ENCODE peak calls at places on chromosomes 5 and 9, in seven cellular contexts. One of them, this sample, is unnamed.

GRCh38 chr5:176394881-176395675 is 6.5 kb downstream of the HIGD2A start:
- DNase-seq in H1: no peak
- DNase-seq in HCT116: no peak
- DNase-seq in K562: no peak
- DNase-seq in SK-N-SH: no peak
- DNase-seq in GM12878: no peak
- DNase-seq in HepG2: no peak
- DNase-seq in this sample: no peak

GRCh38 chr5:172498431-172499129 is 44.3 kb upstream of the SH3PXD2B start:
- DNase-seq in H1: no peak
- DNase-seq in HCT116: no peak
- DNase-seq in K562: no peak
- DNase-seq in SK-N-SH: no peak
- DNase-seq in GM12878: no peak
- DNase-seq in HepG2: no peak
- DNase-seq in this sample: no peak

GRCh38 chr5:17219006-17219422 is 1.6 kb downstream of the BASP1 start:
- DNase-seq in H1: no peak
- DNase-seq in HCT116: no peak
- DNase-seq in K562: no peak
- DNase-seq in SK-N-SH: peak; percentile 76
- DNase-seq in GM12878: no peak
- DNase-seq in HepG2: no peak
- DNase-seq in this sample: no peak

GRCh38 chr5:92505925-92506324 is 1075.1 kb downstream of the NR2F1-AS1 start:
- DNase-seq in H1: no peak
- DNase-seq in HCT116: no peak
- DNase-seq in K562: no peak
- DNase-seq in SK-N-SH: no peak
- DNase-seq in GM12878: no peak
- DNase-seq in HepG2: no peak
- DNase-seq in this sample: no peak

GRCh38 chr5:146836226-146836842 is 42.2 kb downstream of the PPP2R2B start:
- DNase-seq in H1: no peak
- DNase-seq in HCT116: no peak
- DNase-seq in K562: no peak
- DNase-seq in SK-N-SH: no peak
- DNase-seq in GM12878: no peak
- DNase-seq in HepG2: peak; percentile 2
- DNase-seq in this sample: no peak

GRCh38 chr5:144598451-144599068 is 427.9 kb downstream of the KCTD16 start:
- DNase-seq in H1: no peak
- DNase-seq in HCT116: no peak
- DNase-seq in K562: no peak
- DNase-seq in SK-N-SH: peak; percentile 9
- DNase-seq in GM12878: no peak
- DNase-seq in HepG2: no peak
- DNase-seq in this sample: no peak

GRCh38 chr5:142915840-142916424 is 145.8 kb downstream of the ARHGAP26 start:
- DNase-seq in H1: peak; percentile 38
- DNase-seq in HCT116: no peak
- DNase-seq in K562: peak; percentile 41
- DNase-seq in SK-N-SH: peak; percentile 37
- DNase-seq in GM12878: peak; percentile 51
- DNase-seq in HepG2: peak; percentile 50
- DNase-seq in this sample: peak; percentile 10

GRCh38 chr9:94817291-94818195 is 91.0 kb downstream of the AOPEP start:
- DNase-seq in H1: no peak
- DNase-seq in HCT116: no peak
- DNase-seq in K562: no peak
- DNase-seq in SK-N-SH: no peak
- DNase-seq in GM12878: no peak
- DNase-seq in HepG2: no peak
- DNase-seq in this sample: no peak

GRCh38 chr9:18536554-18536953 is 62.6 kb downstream of the ADAMTSL1 start:
- DNase-seq in H1: no peak
- DNase-seq in HCT116: no peak
- DNase-seq in K562: no peak
- DNase-seq in SK-N-SH: no peak
- DNase-seq in GM12878: no peak
- DNase-seq in HepG2: no peak
- DNase-seq in this sample: no peak

GRCh38 chr5:141753971-141754713 is 72.1 kb upstream of the ARAP3 start:
- DNase-seq in H1: no peak
- DNase-seq in HCT116: peak; percentile 8
- DNase-seq in K562: peak; percentile 62
- DNase-seq in SK-N-SH: no peak
- DNase-seq in GM12878: no peak
- DNase-seq in HepG2: no peak
- DNase-seq in this sample: no peak

GRCh38 chr5:79546782-79547428 is 33.0 kb upstream of the HOMER1 start:
- DNase-seq in H1: no peak
- DNase-seq in HCT116: no peak
- DNase-seq in K562: peak; percentile 26
- DNase-seq in SK-N-SH: no peak
- DNase-seq in GM12878: no peak
- DNase-seq in HepG2: peak; percentile 82
- DNase-seq in this sample: no peak

GRCh38 chr9:120886490-120886967 is 9.5 kb upstream of the PHF19 start:
- DNase-seq in H1: no peak
- DNase-seq in HCT116: no peak
- DNase-seq in K562: no peak
- DNase-seq in SK-N-SH: no peak
- DNase-seq in GM12878: no peak
- DNase-seq in HepG2: no peak
- DNase-seq in this sample: no peak

GRCh38 chr5:6829150-6829784 is 116.0 kb downstream of the TENT4A start:
- DNase-seq in H1: no peak
- DNase-seq in HCT116: no peak
- DNase-seq in K562: no peak
- DNase-seq in SK-N-SH: no peak
- DNase-seq in GM12878: peak; percentile 65
- DNase-seq in HepG2: no peak
- DNase-seq in this sample: no peak

GRCh38 chr9:107587175-107587963 is 97.8 kb upstream of the KLF4 start:
- DNase-seq in H1: no peak
- DNase-seq in HCT116: no peak
- DNase-seq in K562: no peak
- DNase-seq in SK-N-SH: no peak
- DNase-seq in GM12878: no peak
- DNase-seq in HepG2: no peak
- DNase-seq in this sample: no peak

GRCh38 chr9:33447404-33448158 is at the start of gene AQP3:
- DNase-seq in H1: no peak
- DNase-seq in HCT116: no peak
- DNase-seq in K562: peak; percentile 81
- DNase-seq in SK-N-SH: peak; percentile 88
- DNase-seq in GM12878: no peak
- DNase-seq in HepG2: peak; percentile 11
- DNase-seq in this sample: no peak

GRCh38 chr5:108367679-108368334 is 14.1 kb downstream of the FBXL17 start:
- DNase-seq in H1: no peak
- DNase-seq in HCT116: no peak
- DNase-seq in K562: no peak
- DNase-seq in SK-N-SH: no peak
- DNase-seq in GM12878: no peak
- DNase-seq in HepG2: no peak
- DNase-seq in this sample: no peak

GRCh38 chr5:112254303-112254702 is 164.8 kb downstream of the EPB41L4A start:
- DNase-seq in H1: no peak
- DNase-seq in HCT116: no peak
- DNase-seq in K562: no peak
- DNase-seq in SK-N-SH: no peak
- DNase-seq in GM12878: no peak
- DNase-seq in HepG2: no peak
- DNase-seq in this sample: no peak

GRCh38 chr5:180976518-180976917 is 12.1 kb upstream of the BTNL3 start:
- DNase-seq in H1: no peak
- DNase-seq in HCT116: no peak
- DNase-seq in K562: no peak
- DNase-seq in SK-N-SH: no peak
- DNase-seq in GM12878: no peak
- DNase-seq in HepG2: no peak
- DNase-seq in this sample: no peak

GRCh38 chr5:179238628-179238970 is 106.7 kb downstream of the ADAMTS2 start:
- DNase-seq in H1: no peak
- DNase-seq in HCT116: no peak
- DNase-seq in K562: no peak
- DNase-seq in SK-N-SH: no peak
- DNase-seq in GM12878: no peak
- DNase-seq in HepG2: no peak
- DNase-seq in this sample: no peak

GRCh38 chr9:38441347-38442085 is 17.3 kb upstream of the IGFBPL1 start:
- DNase-seq in H1: no peak
- DNase-seq in HCT116: no peak
- DNase-seq in K562: no peak
- DNase-seq in SK-N-SH: no peak
- DNase-seq in GM12878: no peak
- DNase-seq in HepG2: no peak
- DNase-seq in this sample: no peak

GRCh38 chr9:17635115-17635890 is 56.4 kb downstream of the SH3GL2 start:
- DNase-seq in H1: no peak
- DNase-seq in HCT116: no peak
- DNase-seq in K562: no peak
- DNase-seq in SK-N-SH: no peak
- DNase-seq in GM12878: no peak
- DNase-seq in HepG2: no peak
- DNase-seq in this sample: no peak

GRCh38 chr5:1277781-1278180 is 17.1 kb downstream of the TERT start:
- DNase-seq in H1: no peak
- DNase-seq in HCT116: no peak
- DNase-seq in K562: no peak
- DNase-seq in SK-N-SH: no peak
- DNase-seq in GM12878: no peak
- DNase-seq in HepG2: no peak
- DNase-seq in this sample: no peak

GRCh38 chr9:113343732-113344231 is 3.7 kb upstream of the WDR31 start:
- DNase-seq in H1: no peak
- DNase-seq in HCT116: no peak
- DNase-seq in K562: peak; percentile 62
- DNase-seq in SK-N-SH: peak; percentile 67
- DNase-seq in GM12878: no peak
- DNase-seq in HepG2: peak; percentile 47
- DNase-seq in this sample: no peak

GRCh38 chr9:106859957-106860715 is 2.8 kb upstream of the ZNF462 start:
- DNase-seq in H1: no peak
- DNase-seq in HCT116: peak; percentile 41
- DNase-seq in K562: no peak
- DNase-seq in SK-N-SH: peak; percentile 54
- DNase-seq in GM12878: no peak
- DNase-seq in HepG2: no peak
- DNase-seq in this sample: no peak

DNA sequence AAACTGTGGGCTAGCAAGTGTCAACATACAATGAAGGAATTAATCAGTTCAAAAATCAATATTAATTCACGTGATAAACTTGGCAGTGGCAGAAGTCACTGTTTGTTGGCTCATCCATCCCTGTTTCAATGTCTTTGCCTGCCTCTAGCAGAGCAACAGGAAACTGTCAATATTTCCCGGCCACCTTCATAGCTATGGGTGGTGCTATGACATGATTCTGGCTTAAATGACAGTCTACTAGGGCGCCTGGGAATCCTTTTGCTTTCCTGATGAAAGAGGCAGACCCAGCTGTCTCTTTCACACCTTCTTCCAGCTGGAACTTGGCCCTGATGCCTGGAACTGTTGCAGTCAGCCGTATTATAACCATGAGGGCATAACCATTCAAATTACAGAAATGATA is 72.1 kb upstream of the DNAH5 start:
- DNase-seq in H1: no peak
- DNase-seq in HCT116: no peak
- DNase-seq in K562: no peak
- DNase-seq in SK-N-SH: no peak
- DNase-seq in GM12878: no peak
- DNase-seq in HepG2: no peak
- DNase-seq in this sample: no peak
- TF ChIP-seq POLR2AphosphoS5 in H1: no peak
- TF ChIP-seq POLR2AphosphoS5 in HCT116: no peak
- TF ChIP-seq POLR2AphosphoS5 in K562: no peak
- TF ChIP-seq POLR2AphosphoS5 in SK-N-SH: no peak
- TF ChIP-seq POLR2AphosphoS5 in GM12878: no peak
- TF ChIP-seq POLR2AphosphoS5 in HepG2: no peak
- TF ChIP-seq POLR2AphosphoS5 in this sample: no peak

DNA sequence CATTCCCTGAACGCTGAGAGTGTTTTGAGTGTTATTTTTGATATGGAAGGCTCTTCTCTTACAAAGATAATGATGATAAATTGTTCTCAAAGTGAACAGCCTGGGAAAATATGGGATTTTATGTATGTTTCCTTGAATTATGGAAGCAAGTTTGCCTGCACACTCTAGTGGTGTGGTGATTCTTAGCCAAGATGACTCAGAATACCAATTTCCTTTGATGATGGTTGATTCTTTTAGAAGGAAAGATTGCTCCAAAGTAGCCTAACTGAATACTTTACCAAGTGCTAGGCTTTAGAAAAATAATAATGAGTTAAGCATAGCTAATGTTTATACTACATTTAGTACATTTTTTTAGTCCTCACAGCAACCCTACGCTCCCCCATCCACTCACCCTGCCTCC is 243.4 kb downstream of the EBF1 start:
- DNase-seq in H1: no peak
- DNase-seq in HCT116: no peak
- DNase-seq in K562: no peak
- DNase-seq in SK-N-SH: no peak
- DNase-seq in GM12878: no peak
- DNase-seq in HepG2: no peak
- DNase-seq in this sample: no peak
- H3K27me3 ChIP-seq in H1: no peaks in the 10 kb centered on the region
- H3K27me3 ChIP-seq in HCT116: peaks cover 26% of the 10 kb centered on the region
- H3K27me3 ChIP-seq in K562: no peaks in the 10 kb centered on the region
- H3K27me3 ChIP-seq in SK-N-SH: no peaks in the 10 kb centered on the region
- H3K27me3 ChIP-seq in GM12878: no peaks in the 10 kb centered on the region
- H3K27me3 ChIP-seq in HepG2: no peaks in the 10 kb centered on the region
- H3K27me3 ChIP-seq in this sample: no peaks in the 10 kb centered on the region

DNA sequence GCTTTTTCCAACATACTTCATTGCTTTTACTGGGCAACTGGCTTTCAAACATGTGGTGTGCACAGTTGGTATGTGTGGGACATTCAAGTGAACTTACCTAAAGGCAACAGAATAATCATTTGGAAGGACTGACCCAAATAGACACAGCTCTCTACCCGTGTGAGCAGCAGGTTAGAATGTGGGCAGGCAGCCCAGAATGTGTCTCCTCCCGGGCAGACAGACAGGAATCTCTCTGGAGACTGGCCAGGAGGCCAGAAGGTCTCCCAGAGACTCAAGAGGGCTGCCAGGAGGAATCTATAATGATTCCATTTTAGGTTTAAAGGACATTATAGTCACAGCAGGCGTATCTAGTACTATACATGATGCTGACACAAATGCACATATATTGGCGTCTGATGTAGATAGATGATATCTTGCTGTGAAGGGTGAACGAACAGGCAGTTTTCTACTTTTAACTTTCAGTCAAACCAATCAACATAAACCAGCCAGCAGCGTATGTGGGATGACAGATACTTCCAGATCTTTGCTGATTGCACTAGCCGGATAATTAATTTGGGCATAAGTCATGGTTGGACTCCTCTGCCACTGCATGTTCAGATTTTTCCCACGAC is 297.4 kb upstream of the ZNF608 start:
- DNase-seq in H1: no peak
- DNase-seq in HCT116: peak; percentile 6
- DNase-seq in K562: no peak
- DNase-seq in SK-N-SH: peak; percentile 72
- DNase-seq in GM12878: no peak
- DNase-seq in HepG2: no peak
- DNase-seq in this sample: no peak
- TF ChIP-seq SIN3A in H1: no peak
- TF ChIP-seq SIN3A in HCT116: no peak
- TF ChIP-seq SIN3A in K562: no peak
- TF ChIP-seq SIN3A in SK-N-SH: no peak
- TF ChIP-seq SIN3A in GM12878: no peak
- TF ChIP-seq SIN3A in HepG2: no peak
- TF ChIP-seq SIN3A in this sample: no peak

GRCh38 chr9:37197158-37198033 is 77.0 kb downstream of the ZCCHC7 start:
- DNase-seq in H1: no peak
- DNase-seq in HCT116: no peak
- DNase-seq in K562: peak; percentile 94
- DNase-seq in SK-N-SH: peak; percentile 51
- DNase-seq in GM12878: peak; percentile 79
- DNase-seq in HepG2: no peak
- DNase-seq in this sample: peak; percentile 50
- TF ChIP-seq POLR2AphosphoS5 in H1: no peak
- TF ChIP-seq POLR2AphosphoS5 in HCT116: no peak
- TF ChIP-seq POLR2AphosphoS5 in K562: peak; percentile 100
- TF ChIP-seq POLR2AphosphoS5 in SK-N-SH: no peak
- TF ChIP-seq POLR2AphosphoS5 in GM12878: peak; percentile 57
- TF ChIP-seq POLR2AphosphoS5 in HepG2: no peak
- TF ChIP-seq POLR2AphosphoS5 in this sample: no peak

This sample was measured in Panc1.